ENCODE peak calls at places on chromosomes 11 and 22, in eight cellular contexts. One of them, this sample, is unnamed.
A peak's percentile ranks its signal among the peaks of the same experiment; 100 is the strongest.

GRCh38 chr11:78099671-78100070 is 20.0 kb upstream of the NDUFC2 start:
- DNase-seq in IMR-90: no peak
- DNase-seq in Peyer's patch: no peak
- DNase-seq in PC-3: no peak
- DNase-seq in lower lobe of right lung: no peak
- DNase-seq in upper lobe of right lung: no peak
- DNase-seq in small intestine: no peak
- DNase-seq in aorta: no peak
- DNase-seq in this sample: no peak

GRCh38 chr22:45919504-45920286 is 57.3 kb downstream of the WNT7B start:
- DNase-seq in IMR-90: no peak
- DNase-seq in Peyer's patch: no peak
- DNase-seq in PC-3: peak; percentile 86
- DNase-seq in lower lobe of right lung: peak; percentile 82
- DNase-seq in upper lobe of right lung: peak; percentile 86
- DNase-seq in small intestine: no peak
- DNase-seq in aorta: no peak
- DNase-seq in this sample: no peak

GRCh38 chr11:35683728-35684339 is 21.3 kb downstream of the TRIM44 start:
- DNase-seq in IMR-90: peak; percentile 40
- DNase-seq in Peyer's patch: no peak
- DNase-seq in PC-3: peak; percentile 14
- DNase-seq in lower lobe of right lung: no peak
- DNase-seq in upper lobe of right lung: no peak
- DNase-seq in small intestine: no peak
- DNase-seq in aorta: no peak
- DNase-seq in this sample: no peak

GRCh38 chr22:49306632-49306975 is 521.1 kb downstream of the BRD1 start:
- DNase-seq in IMR-90: no peak
- DNase-seq in Peyer's patch: peak; percentile 39
- DNase-seq in PC-3: no peak
- DNase-seq in lower lobe of right lung: no peak
- DNase-seq in upper lobe of right lung: peak; percentile 46
- DNase-seq in small intestine: no peak
- DNase-seq in aorta: peak; percentile 57
- DNase-seq in this sample: peak; percentile 29

GRCh38 chr11:67384851-67385366 is 6.9 kb upstream of the RAD9A start:
- DNase-seq in IMR-90: peak; percentile 64
- DNase-seq in Peyer's patch: no peak
- DNase-seq in PC-3: peak; percentile 70
- DNase-seq in lower lobe of right lung: no peak
- DNase-seq in upper lobe of right lung: no peak
- DNase-seq in small intestine: no peak
- DNase-seq in aorta: no peak
- DNase-seq in this sample: peak; percentile 72

GRCh38 chr11:16871368-16871767 is 132.9 kb downstream of the C11orf58 start:
- DNase-seq in IMR-90: no peak
- DNase-seq in Peyer's patch: no peak
- DNase-seq in PC-3: no peak
- DNase-seq in lower lobe of right lung: no peak
- DNase-seq in upper lobe of right lung: no peak
- DNase-seq in small intestine: no peak
- DNase-seq in aorta: no peak
- DNase-seq in this sample: no peak

GRCh38 chr22:26975381-26975780 is 318.0 kb downstream of the MIAT start:
- DNase-seq in IMR-90: no peak
- DNase-seq in Peyer's patch: no peak
- DNase-seq in PC-3: no peak
- DNase-seq in lower lobe of right lung: no peak
- DNase-seq in upper lobe of right lung: no peak
- DNase-seq in small intestine: no peak
- DNase-seq in aorta: no peak
- DNase-seq in this sample: no peak

GRCh38 chr22:31248138-31248745 is 36.1 kb downstream of the LIMK2 start:
- DNase-seq in IMR-90: peak; percentile 94
- DNase-seq in Peyer's patch: peak; percentile 71
- DNase-seq in PC-3: peak; percentile 52
- DNase-seq in lower lobe of right lung: peak; percentile 82
- DNase-seq in upper lobe of right lung: peak; percentile 85
- DNase-seq in small intestine: peak; percentile 70
- DNase-seq in aorta: peak; percentile 87
- DNase-seq in this sample: peak; percentile 84

GRCh38 chr11:92703431-92703830 is 266.0 kb upstream of the MTNR1B start:
- DNase-seq in IMR-90: peak; percentile 35
- DNase-seq in Peyer's patch: no peak
- DNase-seq in PC-3: peak; percentile 10
- DNase-seq in lower lobe of right lung: no peak
- DNase-seq in upper lobe of right lung: no peak
- DNase-seq in small intestine: no peak
- DNase-seq in aorta: no peak
- DNase-seq in this sample: no peak

GRCh38 chr11:120057595-120058581 is 80.0 kb downstream of the TRIM29 start:
- DNase-seq in IMR-90: no peak
- DNase-seq in Peyer's patch: peak; percentile 66
- DNase-seq in PC-3: peak; percentile 51
- DNase-seq in lower lobe of right lung: no peak
- DNase-seq in upper lobe of right lung: no peak
- DNase-seq in small intestine: peak; percentile 86
- DNase-seq in aorta: no peak
- DNase-seq in this sample: no peak

GRCh38 chr22:37051629-37052385 is at the start of gene KCTD17:
- DNase-seq in IMR-90: peak; percentile 59
- DNase-seq in Peyer's patch: peak; percentile 78
- DNase-seq in PC-3: peak; percentile 58
- DNase-seq in lower lobe of right lung: peak; percentile 79
- DNase-seq in upper lobe of right lung: peak; percentile 89
- DNase-seq in small intestine: peak; percentile 59
- DNase-seq in aorta: peak; percentile 93
- DNase-seq in this sample: peak; percentile 73

GRCh38 chr22:46068908-46069481 is 81.3 kb upstream of the PPARA start:
- DNase-seq in IMR-90: peak; percentile 49
- DNase-seq in Peyer's patch: peak; percentile 69
- DNase-seq in PC-3: peak; percentile 81
- DNase-seq in lower lobe of right lung: peak; percentile 52
- DNase-seq in upper lobe of right lung: peak; percentile 68
- DNase-seq in small intestine: peak; percentile 53
- DNase-seq in aorta: peak; percentile 77
- DNase-seq in this sample: peak; percentile 96

GRCh38 chr11:12841946-12842630 is 167.0 kb upstream of the RASSF10 start:
- DNase-seq in IMR-90: peak; percentile 84
- DNase-seq in Peyer's patch: no peak
- DNase-seq in PC-3: peak; percentile 42
- DNase-seq in lower lobe of right lung: no peak
- DNase-seq in upper lobe of right lung: no peak
- DNase-seq in small intestine: no peak
- DNase-seq in aorta: no peak
- DNase-seq in this sample: no peak

GRCh38 chr11:8601376-8602133 is 7.5 kb upstream of the STK33 start:
- DNase-seq in IMR-90: no peak
- DNase-seq in Peyer's patch: no peak
- DNase-seq in PC-3: no peak
- DNase-seq in lower lobe of right lung: no peak
- DNase-seq in upper lobe of right lung: no peak
- DNase-seq in small intestine: no peak
- DNase-seq in aorta: no peak
- DNase-seq in this sample: no peak

GRCh38 chr11:118618991-118619375 is 11.6 kb downstream of the PHLDB1 start:
- DNase-seq in IMR-90: peak; percentile 78
- DNase-seq in Peyer's patch: peak; percentile 44
- DNase-seq in PC-3: no peak
- DNase-seq in lower lobe of right lung: peak; percentile 43
- DNase-seq in upper lobe of right lung: peak; percentile 49
- DNase-seq in small intestine: no peak
- DNase-seq in aorta: peak; percentile 87
- DNase-seq in this sample: peak; percentile 75

GRCh38 chr11:72589802-72590761 is 84.1 kb downstream of the PDE2A start:
- DNase-seq in IMR-90: no peak
- DNase-seq in Peyer's patch: peak; percentile 65
- DNase-seq in PC-3: peak; percentile 31
- DNase-seq in lower lobe of right lung: no peak
- DNase-seq in upper lobe of right lung: peak; percentile 74
- DNase-seq in small intestine: peak; percentile 32
- DNase-seq in aorta: peak; percentile 79
- DNase-seq in this sample: no peak

GRCh38 chr22:48609279-48609865 is 1218.3 kb downstream of the BRD1 start:
- DNase-seq in IMR-90: no peak
- DNase-seq in Peyer's patch: no peak
- DNase-seq in PC-3: no peak
- DNase-seq in lower lobe of right lung: no peak
- DNase-seq in upper lobe of right lung: no peak
- DNase-seq in small intestine: no peak
- DNase-seq in aorta: no peak
- DNase-seq in this sample: no peak

GRCh38 chr22:38028344-38029130 is 28.7 kb upstream of the PICK1 start:
- DNase-seq in IMR-90: no peak
- DNase-seq in Peyer's patch: no peak
- DNase-seq in PC-3: no peak
- DNase-seq in lower lobe of right lung: peak; percentile 23
- DNase-seq in upper lobe of right lung: no peak
- DNase-seq in small intestine: no peak
- DNase-seq in aorta: no peak
- DNase-seq in this sample: no peak

GRCh38 chr11:76783901-76784813 is 1.0 kb downstream of the TSKU start:
- DNase-seq in IMR-90: peak; percentile 84
- DNase-seq in Peyer's patch: peak; percentile 77
- DNase-seq in PC-3: peak; percentile 80
- DNase-seq in lower lobe of right lung: no peak
- DNase-seq in upper lobe of right lung: peak; percentile 80
- DNase-seq in small intestine: peak; percentile 70
- DNase-seq in aorta: peak; percentile 90
- DNase-seq in this sample: peak; percentile 49

GRCh38 chr11:122165972-122166371 is 50.0 kb upstream of the BLID start:
- DNase-seq in IMR-90: no peak
- DNase-seq in Peyer's patch: no peak
- DNase-seq in PC-3: no peak
- DNase-seq in lower lobe of right lung: no peak
- DNase-seq in upper lobe of right lung: no peak
- DNase-seq in small intestine: no peak
- DNase-seq in aorta: no peak
- DNase-seq in this sample: no peak

DNA sequence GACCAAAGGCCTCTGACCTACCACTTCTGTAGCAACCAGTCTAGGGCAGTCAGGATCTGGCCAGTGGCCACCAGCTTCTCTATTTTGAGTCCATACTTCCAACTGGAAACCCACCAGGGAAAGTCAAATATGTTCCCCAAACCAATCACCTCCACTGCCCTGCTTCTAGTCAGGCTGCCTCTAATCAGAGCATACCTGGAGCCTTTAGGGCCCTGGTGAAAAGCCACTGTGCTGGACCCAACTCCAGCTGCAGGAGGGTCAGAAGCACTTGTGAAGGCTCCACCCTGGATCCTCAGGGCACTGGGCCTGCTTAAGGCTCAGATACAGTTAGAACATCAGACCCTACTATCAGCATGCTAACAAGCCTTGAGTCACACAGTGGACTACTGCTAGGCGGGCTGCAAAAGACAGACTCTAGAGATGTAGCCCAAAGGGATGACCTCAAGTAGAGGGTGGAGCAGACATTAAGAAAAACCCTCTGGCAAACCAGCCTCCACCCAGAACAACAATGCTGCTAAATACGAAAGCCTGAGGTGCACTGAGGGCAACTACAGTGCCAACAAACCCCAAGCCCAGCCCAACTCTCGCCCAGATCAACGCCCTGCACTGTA is 69.2 kb downstream of the DGCR2 start:
- DNase-seq in IMR-90: no peak
- DNase-seq in Peyer's patch: no peak
- DNase-seq in PC-3: no peak
- DNase-seq in lower lobe of right lung: peak; percentile 3
- DNase-seq in upper lobe of right lung: peak; percentile 19
- DNase-seq in small intestine: no peak
- DNase-seq in aorta: peak; percentile 37
- DNase-seq in this sample: no peak
- H3K27ac ChIP-seq in IMR-90: no peak overlapping the region
- H3K27ac ChIP-seq in Peyer's patch: no peak overlapping the region
- H3K27ac ChIP-seq in PC-3: no peak overlapping the region
- H3K27ac ChIP-seq in lower lobe of right lung: no peak overlapping the region
- H3K27ac ChIP-seq in upper lobe of right lung: no peak overlapping the region
- H3K27ac ChIP-seq in small intestine: no peak overlapping the region
- H3K27ac ChIP-seq in aorta: no peak overlapping the region
- H3K27ac ChIP-seq in this sample: no peak overlapping the region

GRCh38 chr22:17957683-17958082 is 66.7 kb downstream of the MICAL3 start:
- DNase-seq in IMR-90: peak; percentile 67
- DNase-seq in Peyer's patch: no peak
- DNase-seq in PC-3: no peak
- DNase-seq in lower lobe of right lung: no peak
- DNase-seq in upper lobe of right lung: no peak
- DNase-seq in small intestine: no peak
- DNase-seq in aorta: no peak
- DNase-seq in this sample: no peak
- H3K4me1 ChIP-seq in IMR-90: peaks cover 7% of the 10 kb centered on the region
- H3K4me1 ChIP-seq in Peyer's patch: no peaks in the 10 kb centered on the region
- H3K4me1 ChIP-seq in PC-3: no peaks in the 10 kb centered on the region
- H3K4me1 ChIP-seq in lower lobe of right lung: no peaks in the 10 kb centered on the region
- H3K4me1 ChIP-seq in upper lobe of right lung: no peaks in the 10 kb centered on the region
- H3K4me1 ChIP-seq in small intestine: no peaks in the 10 kb centered on the region
- H3K4me1 ChIP-seq in aorta: no peaks in the 10 kb centered on the region
- H3K4me1 ChIP-seq in this sample: no peaks in the 10 kb centered on the region

DNA sequence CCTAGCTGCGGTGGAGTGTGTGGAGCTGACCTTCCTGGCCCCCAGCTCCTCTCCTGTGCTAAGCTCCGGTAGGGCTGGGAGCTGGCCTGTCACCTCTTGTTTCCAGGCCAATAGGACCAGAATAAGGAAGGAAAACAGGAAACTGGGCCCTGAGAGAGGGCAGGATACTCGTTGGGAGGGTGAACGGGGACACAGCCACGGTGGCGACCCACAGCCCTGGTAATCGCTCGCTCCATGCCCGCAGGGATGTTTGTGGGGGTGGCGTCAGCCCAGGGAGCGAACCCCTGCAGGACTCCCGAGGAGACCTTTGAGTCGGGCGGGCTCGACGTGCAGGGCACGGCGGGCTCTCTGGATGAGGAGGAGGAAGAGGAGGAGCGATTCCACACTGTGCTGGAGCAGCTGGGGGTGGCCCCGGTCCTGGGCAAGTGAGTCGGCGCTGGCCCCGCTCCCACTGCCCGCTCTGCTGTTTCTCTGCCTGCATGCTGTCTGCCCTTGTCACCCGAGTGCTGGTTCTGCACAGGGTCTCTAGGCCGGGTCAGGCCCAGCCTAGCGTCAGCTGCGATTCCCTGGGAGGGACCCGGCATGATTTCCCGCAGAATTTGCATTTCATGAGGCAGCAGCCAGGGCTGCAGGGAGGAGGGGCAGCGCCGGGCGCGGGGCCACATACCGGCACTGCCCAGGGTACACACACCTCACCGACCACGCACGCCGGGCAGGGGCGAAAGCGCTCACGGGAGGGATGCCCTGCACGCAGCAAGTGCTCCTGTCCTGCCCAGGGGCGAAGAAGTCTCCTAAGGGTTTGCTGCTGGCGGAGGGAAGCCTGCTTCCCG is 1.6 kb downstream of the CRACR2B start:
- DNase-seq in IMR-90: no peak
- DNase-seq in Peyer's patch: no peak
- DNase-seq in PC-3: no peak
- DNase-seq in lower lobe of right lung: no peak
- DNase-seq in upper lobe of right lung: no peak
- DNase-seq in small intestine: peak; percentile 76
- DNase-seq in aorta: no peak
- DNase-seq in this sample: no peak
- H3K4me3 ChIP-seq in IMR-90: no peak overlapping the region
- H3K4me3 ChIP-seq in Peyer's patch: peak overlapping the region; percentile 43
- H3K4me3 ChIP-seq in PC-3: no peak overlapping the region
- H3K4me3 ChIP-seq in lower lobe of right lung: peak overlapping the region; percentile 58
- H3K4me3 ChIP-seq in upper lobe of right lung: peak overlapping the region; percentile 45
- H3K4me3 ChIP-seq in small intestine: no peak overlapping the region
- H3K4me3 ChIP-seq in aorta: no peak overlapping the region
- H3K4me3 ChIP-seq in this sample: no peak overlapping the region

GRCh38 chr11:125402436-125402835 is 93.6 kb downstream of the FEZ1 start:
- DNase-seq in IMR-90: peak; percentile 73
- DNase-seq in Peyer's patch: no peak
- DNase-seq in PC-3: peak; percentile 19
- DNase-seq in lower lobe of right lung: no peak
- DNase-seq in upper lobe of right lung: no peak
- DNase-seq in small intestine: no peak
- DNase-seq in aorta: peak; percentile 41
- DNase-seq in this sample: no peak
- H3K27ac ChIP-seq in IMR-90: no peak overlapping the region
- H3K27ac ChIP-seq in Peyer's patch: no peak overlapping the region
- H3K27ac ChIP-seq in PC-3: no peak overlapping the region
- H3K27ac ChIP-seq in lower lobe of right lung: peak overlapping the region; percentile 21
- H3K27ac ChIP-seq in upper lobe of right lung: peak overlapping the region; percentile 30
- H3K27ac ChIP-seq in small intestine: no peak overlapping the region
- H3K27ac ChIP-seq in aorta: no peak overlapping the region
- H3K27ac ChIP-seq in this sample: no peak overlapping the region